ENCODE peak calls at places on chromosomes 5 and 9, in seven cellular contexts. M is cardiac muscle cell; J is heart right ventricle; G is NT2/D1; H is CD8-positive, alpha-beta memory T cell; L is IMR-90; O is brain microvascular endothelial cell. V is an unnamed sample. For H3K27me3, the result is how much of the 10 kb centered on the place peaks cover.

GRCh38 chr5:157801-158200 is 33.5 kb upstream of the LRRC14B start:
- DNase-seq in M (no peak), J (no peak), G (no peak), H (no peak), L (no peak), O (no peak), V (no peak)

GRCh38 chr5:111227805-111228204 is 3.6 kb downstream of the CAMK4 start:
- DNase-seq in M (no peak), J (no peak), G (no peak), H (no peak), L (peak), O (no peak), V (peak)

GRCh38 chr9:77731930-77732329 is 83.8 kb upstream of the GNA14 start:
- DNase-seq in M (no peak), J (no peak), G (no peak), H (no peak), L (no peak), O (no peak), V (no peak)

GRCh38 chr5:15691536-15691935 is 191.6 kb downstream of the FBXL7 start:
- DNase-seq in M (no peak), J (no peak), G (no peak), H (no peak), L (peak), O (no peak), V (no peak)

GRCh38 chr5:109485030-109485429 is 75.3 kb upstream of the PJA2 start:
- DNase-seq in M (peak), J (peak), G (no peak), H (no peak), L (no peak), O (peak), V (no peak)

GRCh38 chr5:76689321-76690026 is 26.5 kb upstream of the F2R start:
- DNase-seq in M (no peak), J (no peak), G (no peak), H (no peak), L (peak), O (peak), V (no peak)

GRCh38 chr5:153900703-153901395 is 137.9 kb downstream of the FAM114A2 start:
- DNase-seq in M (no peak), J (no peak), G (no peak), H (no peak), L (peak), O (peak), V (no peak)

GRCh38 chr5:11027660-11028059 is 266.6 kb upstream of the DAP start:
- DNase-seq in M (no peak), J (no peak), G (no peak), H (no peak), L (no peak), O (no peak), V (no peak)

GRCh38 chr9:7374966-7375650 is 424.5 kb downstream of the DMAC1 start:
- DNase-seq in M (no peak), J (no peak), G (no peak), H (no peak), L (no peak), O (no peak), V (no peak)

GRCh38 chr9:21854594-21854993 is 52.2 kb downstream of the MTAP start:
- DNase-seq in M (no peak), J (no peak), G (no peak), H (no peak), L (peak), O (peak), V (no peak)

GRCh38 chr5:172282277-172283019 is 1.1 kb downstream of the UBTD2 start:
- DNase-seq in M (no peak), J (no peak), G (no peak), H (no peak), L (peak), O (no peak), V (no peak)

GRCh38 chr9:75855509-75855908 is 35.0 kb upstream of the PCSK5 start:
- DNase-seq in M (peak), J (peak), G (peak), H (no peak), L (peak), O (peak), V (no peak)

GRCh38 chr9:137955586-137955985 is 78.0 kb downstream of the CACNA1B start:
- DNase-seq in M (no peak), J (no peak), G (no peak), H (no peak), L (no peak), O (no peak), V (no peak)

GRCh38 chr9:5510360-5510931 is at the start of gene PDCD1LG2:
- DNase-seq in M (no peak), J (no peak), G (no peak), H (no peak), L (peak), O (peak), V (no peak)

GRCh38 chr9:133612051-133612450 is 2.9 kb upstream of the FAM163B start:
- DNase-seq in M (no peak), J (no peak), G (no peak), H (no peak), L (no peak), O (no peak), V (no peak)

GRCh38 chr5:73497537-73498056 is 645 bp upstream of the BTF3 start:
- DNase-seq in M (no peak), J (no peak), G (no peak), H (no peak), L (no peak), O (no peak), V (no peak)

GRCh38 chr5:62284946-62285891 is 20.8 kb upstream of the KIF2A start:
- DNase-seq in M (no peak), J (no peak), G (no peak), H (no peak), L (no peak), O (no peak), V (no peak)

GRCh38 chr5:78634634-78635033 is 13.9 kb downstream of the LHFPL2 start:
- DNase-seq in M (no peak), J (no peak), G (no peak), H (no peak), L (no peak), O (no peak), V (no peak)

GRCh38 chr5:27266184-27266583 is 227.8 kb upstream of the CDH9 start:
- DNase-seq in M (no peak), J (no peak), G (no peak), H (no peak), L (no peak), O (no peak), V (no peak)

GRCh38 chr5:178331491-178331981 is 98.9 kb upstream of the PHYKPL start:
- DNase-seq in M (no peak), J (peak), G (no peak), H (no peak), L (no peak), O (no peak), V (no peak)

GRCh38 chr9:34242830-34243229 is 64.0 kb downstream of the UBAP1 start:
- DNase-seq in M (no peak), J (no peak), G (no peak), H (no peak), L (no peak), O (no peak), V (no peak)

GRCh38 chr9:128027166-128027539 is 40.0 kb downstream of the NAIF1 start:
- DNase-seq in M (no peak), J (no peak), G (no peak), H (peak), L (no peak), O (no peak), V (peak)

GRCh38 chr5:176994460-176995121 is 12.0 kb downstream of the UIMC1 start:
- DNase-seq in M (peak), J (peak), G (no peak), H (no peak), L (peak), O (peak), V (no peak)

GRCh38 chr5:15013654-15014463 is 142.3 kb upstream of the ANKH start:
- DNase-seq in M (peak), J (peak), G (peak), H (peak), L (peak), O (peak), V (no peak)

GRCh38 chr5:9627541-9627940 is 2.6 kb downstream of the TAS2R1 start:
- DNase-seq in M (no peak), J (no peak), G (no peak), H (no peak), L (no peak), O (no peak), V (no peak)

GRCh38 chr5:163861670-163862069 is 356.3 kb downstream of the MAT2B start:
- DNase-seq in M (no peak), J (no peak), G (no peak), H (no peak), L (no peak), O (no peak), V (no peak)

GRCh38 chr9:116504081-116504480 is 183.0 kb upstream of the TRIM32 start:
- DNase-seq in M (no peak), J (no peak), G (no peak), H (no peak), L (no peak), O (no peak), V (no peak)

GRCh38 chr9:74942801-74943200 is 9.9 kb downstream of the C9orf40 start:
- DNase-seq in M (no peak), J (no peak), G (no peak), H (peak), L (peak), O (peak), V (no peak)

GRCh38 chr5:89246252-89246651 is 363.3 kb upstream of the MEF2C start:
- DNase-seq in M (no peak), J (no peak), G (no peak), H (no peak), L (peak), O (no peak), V (no peak)

GRCh38 chr5:153159611-153160010 is 330.9 kb upstream of the GRIA1 start:
- DNase-seq in M (no peak), J (no peak), G (no peak), H (no peak), L (no peak), O (peak), V (no peak)

GRCh38 chr5:66643383-66643782 is 47.2 kb downstream of the MAST4 start:
- DNase-seq in M (no peak), J (no peak), G (no peak), H (no peak), L (no peak), O (no peak), V (no peak)

GRCh38 chr5:107282061-107282460 is 388.7 kb downstream of the EFNA5 start:
- DNase-seq in M (no peak), J (no peak), G (no peak), H (no peak), L (no peak), O (no peak), V (no peak)

GRCh38 chr9:79694676-79695400 is 123.1 kb downstream of the TLE4 start:
- DNase-seq in M (no peak), J (no peak), G (peak), H (no peak), L (peak), O (peak), V (no peak)

GRCh38 chr9:134474058-134474370 is 147.8 kb downstream of the RXRA start:
- DNase-seq in M (no peak), J (peak), G (no peak), H (no peak), L (peak), O (peak), V (no peak)

GRCh38 chr9:1008256-1008655 is 31.8 kb downstream of the DMRT3 start:
- DNase-seq in M (no peak), J (no peak), G (no peak), H (no peak), L (peak), O (no peak), V (no peak)

GRCh38 chr5:2895196-2895595 is 143.7 kb upstream of the IRX2 start:
- DNase-seq in M (no peak), J (no peak), G (no peak), H (no peak), L (no peak), O (no peak), V (no peak)

GRCh38 chr5:167565555-167565954 is 725.9 kb upstream of the WWC1 start:
- DNase-seq in M (no peak), J (no peak), G (no peak), H (no peak), L (peak), O (peak), V (no peak)

GRCh38 chr5:135025730-135026644 is 8.0 kb downstream of the PITX1 start:
- DNase-seq in M (no peak), J (no peak), G (no peak), H (no peak), L (no peak), O (no peak), V (no peak)
- H3K27me3 ChIP-seq in M (half or more), J (half or more), G (half or more), H (under half), L (under half), O (under half), V (under half)

GRCh38 chr9:136687721-136688223 is 515 bp upstream of the AGPAT2 start:
- DNase-seq in M (no peak), J (peak), G (no peak), H (no peak), L (no peak), O (no peak), V (no peak)
- H3K4me3 ChIP-seq in M (no peak), J (peak), G (peak), H (no peak), L (no peak), O (peak), V (peak)

DNA sequence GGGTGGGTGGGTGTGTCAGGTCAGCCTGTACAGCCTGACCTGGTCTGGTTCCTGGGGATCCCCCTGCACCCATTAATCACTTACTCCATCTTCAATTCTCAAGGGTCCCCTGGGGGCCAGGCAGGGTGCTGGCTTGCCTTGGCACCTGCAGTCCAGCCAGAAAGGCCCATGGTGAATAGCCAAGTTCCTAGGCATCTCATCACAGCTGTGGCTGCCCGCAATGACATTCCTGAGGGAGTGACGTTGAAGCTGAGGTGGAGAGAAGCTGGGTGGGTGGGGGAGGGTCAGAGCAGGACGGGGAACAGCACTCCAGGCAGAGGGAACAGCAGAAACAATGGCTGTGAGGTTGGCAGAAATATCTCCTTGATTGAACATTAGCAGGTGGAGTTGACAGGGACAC is 10.6 kb downstream of the HMCN2 start:
- DNase-seq in M (no peak), J (no peak), G (no peak), H (no peak), L (peak), O (peak), V (no peak)
- H3K27me3 ChIP-seq in M (under half), J (under half), G (under half), H (under half), L (under half), O (under half), V (under half)

GRCh38 chr5:180329138-180329435 is 24.0 kb downstream of the GFPT2 start:
- DNase-seq in M (no peak), J (no peak), G (no peak), H (no peak), L (no peak), O (no peak), V (no peak)
- H3K4me3 ChIP-seq in M (no peak), J (no peak), G (no peak), H (no peak), L (no peak), O (no peak), V (no peak)

GRCh38 chr5:135026645-135027317 is 7.2 kb downstream of the PITX1 start:
- DNase-seq in M (no peak), J (no peak), G (no peak), H (no peak), L (no peak), O (no peak), V (no peak)
- H3K27me3 ChIP-seq in M (half or more), J (half or more), G (half or more), H (under half), L (under half), O (half or more), V (under half)

GRCh38 chr9:69857131-69857530 is 36.5 kb downstream of the CFAP95 start:
- DNase-seq in M (no peak), J (no peak), G (no peak), H (no peak), L (peak), O (peak), V (no peak)
- H3K4me3 ChIP-seq in M (no peak), J (no peak), G (no peak), H (no peak), L (no peak), O (no peak), V (no peak)

GRCh38 chr5:170639221-170639925 is 135.6 kb downstream of the KCNIP1 start:
- DNase-seq in M (no peak), J (no peak), G (no peak), H (no peak), L (no peak), O (no peak), V (no peak)

GRCh38 chr5:170642776-170643436 is 139.1 kb downstream of the KCNIP1 start:
- DNase-seq in M (no peak), J (no peak), G (no peak), H (no peak), L (no peak), O (no peak), V (no peak)

GRCh38 chr5:170641589-170642031 is 137.8 kb downstream of the KCNIP1 start:
- DNase-seq in M (no peak), J (no peak), G (no peak), H (no peak), L (no peak), O (no peak), V (no peak)

GRCh38 chr5:170642066-170642735 is 138.4 kb downstream of the KCNIP1 start:
- DNase-seq in M (no peak), J (no peak), G (no peak), H (no peak), L (no peak), O (no peak), V (no peak)

DNA sequence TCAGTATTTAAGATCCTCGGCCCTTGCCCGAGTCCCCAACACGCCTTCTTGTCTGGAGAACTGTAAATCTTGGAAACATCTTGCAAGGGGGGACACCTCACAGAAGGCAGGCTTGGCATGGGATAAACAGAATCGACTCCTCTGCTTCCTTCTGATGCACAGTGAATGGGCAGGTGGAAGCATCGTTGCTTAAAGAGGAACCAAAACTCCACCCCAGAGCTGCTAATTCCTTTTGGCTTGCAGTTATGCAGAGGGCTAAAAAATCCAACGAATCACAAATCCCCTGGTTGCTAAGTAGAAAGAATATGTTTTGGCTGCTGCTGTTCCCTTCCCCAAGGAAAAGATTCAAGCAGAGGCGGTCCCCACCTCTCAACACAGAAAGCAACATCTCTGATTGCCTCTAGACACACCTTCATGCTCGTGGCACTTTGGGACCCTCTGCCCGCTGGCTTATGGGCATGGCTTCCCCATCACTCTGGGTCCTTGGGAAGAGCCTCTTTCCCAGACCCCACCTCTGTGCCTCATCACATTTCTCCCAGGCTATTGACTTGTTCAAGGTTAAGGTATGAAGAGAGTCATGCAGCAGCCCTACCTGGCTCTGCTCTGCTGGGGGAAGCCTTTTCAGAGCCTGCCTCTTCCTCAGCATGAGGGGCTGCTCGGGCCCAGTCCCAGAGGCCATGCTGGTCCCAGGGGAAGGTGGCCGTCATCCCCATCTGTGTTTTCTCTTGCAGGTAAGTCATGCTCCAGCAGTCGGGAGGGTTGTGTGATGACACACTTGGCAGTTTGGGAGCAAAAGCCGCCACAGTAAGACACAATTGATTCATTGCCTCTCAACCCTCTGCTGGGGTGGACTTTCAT is 137.1 kb downstream of the KCNIP1 start:
- DNase-seq in M (no peak), J (no peak), G (no peak), H (no peak), L (no peak), O (no peak), V (no peak)
- H3K27me3 ChIP-seq in M (under half), J (under half), G (under half), H (under half), L (under half), O (under half), V (under half)

V was measured in effector memory CD4-positive, alpha-beta T cell.